ENCODE peak calls at places on chromosome 12, in nine cellular contexts. R is IMR-90; F is CD8-positive, alpha-beta T cell; D is brain microvascular endothelial cell; C is ascending aorta; Q is pancreas; N is psoas muscle; H is thyroid gland; I is right lobe of liver. K is an unnamed sample.

GRCh38 chr12:5616854-5617253 is 184.9 kb downstream of the NTF3 start:
- DNase-seq in R (no peak), F (no peak), D (no peak), C (no peak), Q (no peak), N (no peak), H (no peak), I (no peak), K (no peak)

GRCh38 chr12:46830731-46831334 is 5.0 kb upstream of the SLC38A4 start:
- DNase-seq in R (no peak), F (no peak), D (no peak), C (no peak), Q (peak; percentile 31), N (no peak), H (no peak), I (peak; percentile 58), K (no peak)

GRCh38 chr12:84632556-84632955 is 280.0 kb downstream of the SLC6A15 start:
- DNase-seq in R (no peak), F (no peak), D (no peak), C (no peak), Q (no peak), N (no peak), H (no peak), I (no peak), K (no peak)

GRCh38 chr12:89783321-89784060 is 74.9 kb upstream of the ATP2B1 start:
- DNase-seq in R (peak; percentile 67), F (no peak), D (no peak), C (no peak), Q (no peak), N (no peak), H (no peak), I (no peak), K (peak; percentile 81)

GRCh38 chr12:92467886-92468285 is 234.9 kb upstream of the PLEKHG7 start:
- DNase-seq in R (peak; percentile 46), F (no peak), D (peak; percentile 20), C (no peak), Q (no peak), N (no peak), H (no peak), I (no peak), K (no peak)

GRCh38 chr12:8493084-8493483 is 20.2 kb upstream of the CLEC4D start:
- DNase-seq in R (no peak), F (peak; percentile 17), D (no peak), C (no peak), Q (peak; percentile 23), N (no peak), H (no peak), I (no peak), K (no peak)

GRCh38 chr12:53593031-53593430 is 33.2 kb downstream of the ATF7 start:
- DNase-seq in R (no peak), F (no peak), D (no peak), C (no peak), Q (no peak), N (no peak), H (no peak), I (no peak), K (no peak)

GRCh38 chr12:46342562-46343033 is 30.0 kb downstream of the SLC38A2 start:
- DNase-seq in R (peak; percentile 63), F (peak; percentile 6), D (peak; percentile 36), C (no peak), Q (peak; percentile 39), N (no peak), H (no peak), I (no peak), K (peak; percentile 52)

GRCh38 chr12:52151859-52152783 is 39.7 kb downstream of the KRT80 start:
- DNase-seq in R (peak; percentile 41), F (peak; percentile 62), D (no peak), C (no peak), Q (peak; percentile 61), N (peak; percentile 79), H (peak; percentile 79), I (peak; percentile 70), K (peak; percentile 68)

GRCh38 chr12:30816742-30817465 is 62.2 kb upstream of the CAPRIN2 start:
- DNase-seq in R (no peak), F (no peak), D (no peak), C (no peak), Q (no peak), N (no peak), H (no peak), I (no peak), K (no peak)

GRCh38 chr12:92784795-92785562 is 82.2 kb downstream of the PLEKHG7 start:
- DNase-seq in R (peak; percentile 79), F (no peak), D (peak; percentile 71), C (no peak), Q (no peak), N (no peak), H (no peak), I (no peak), K (peak; percentile 26)

GRCh38 chr12:13982010-13982409 is 608 bp upstream of the GRIN2B start:
- DNase-seq in R (no peak), F (no peak), D (no peak), C (no peak), Q (no peak), N (no peak), H (no peak), I (no peak), K (peak; percentile 79)

GRCh38 chr12:101110856-101111255 is 99.2 kb downstream of the SLC5A8 start:
- DNase-seq in R (no peak), F (no peak), D (no peak), C (no peak), Q (no peak), N (no peak), H (no peak), I (no peak), K (no peak)

GRCh38 chr12:101107032-101107763 is 102.8 kb downstream of the SLC5A8 start:
- DNase-seq in R (no peak), F (no peak), D (no peak), C (no peak), Q (no peak), N (no peak), H (no peak), I (no peak), K (no peak)

GRCh38 chr12:101111441-101111840 is 98.6 kb downstream of the SLC5A8 start:
- DNase-seq in R (no peak), F (no peak), D (no peak), C (no peak), Q (no peak), N (no peak), H (no peak), I (no peak), K (no peak)

GRCh38 chr12:101108130-101108529 is 101.9 kb downstream of the SLC5A8 start:
- DNase-seq in R (no peak), F (no peak), D (no peak), C (no peak), Q (no peak), N (no peak), H (no peak), I (no peak), K (no peak)
- TF ChIP-seq CTCF in R (no peak), F (no peak), D (no peak), C (no peak), Q (no peak), N (no peak), H (no peak), I (no peak), K (peak; percentile 53)

DNA sequence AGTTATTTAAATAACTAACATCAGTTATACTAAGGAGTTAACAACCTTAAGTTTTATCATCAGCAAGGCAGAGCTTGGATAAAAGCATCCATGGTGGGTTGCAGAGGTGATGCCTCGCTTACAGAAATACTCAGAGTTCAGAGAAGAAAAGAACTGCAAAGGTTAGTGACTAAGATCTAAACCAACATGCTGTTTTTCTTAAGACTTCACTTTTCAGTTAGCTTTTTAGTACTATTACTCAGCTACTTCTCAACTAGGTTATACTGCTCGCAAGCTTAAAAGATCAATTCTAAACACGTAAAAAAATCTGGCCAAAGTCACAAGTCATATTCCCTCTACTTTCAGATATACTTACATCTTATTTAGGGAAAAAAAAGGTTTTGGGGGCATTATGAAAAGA is 2.8 kb downstream of the PPP1CC start:
- DNase-seq in R (peak; percentile 35), F (no peak), D (no peak), C (no peak), Q (no peak), N (no peak), H (no peak), I (no peak), K (no peak)
- H3K27ac ChIP-seq in R (no peak overlapping the region), F (no peak overlapping the region), D (no peak overlapping the region), C (no peak overlapping the region), Q (no peak overlapping the region), N (no peak overlapping the region), H (no peak overlapping the region), I (no peak overlapping the region), K (no peak overlapping the region)

GRCh38 chr12:104452046-104452445 is 4.7 kb upstream of the CHST11 start:
- DNase-seq in R (no peak), F (no peak), D (no peak), C (no peak), Q (no peak), N (no peak), H (no peak), I (no peak), K (no peak)
- H3K4me3 ChIP-seq in R (no peak overlapping the region), F (no peak overlapping the region), D (no peak overlapping the region), C (no peak overlapping the region), Q (no peak overlapping the region), N (no peak overlapping the region), H (no peak overlapping the region), I (no peak overlapping the region), K (no peak overlapping the region)

DNA sequence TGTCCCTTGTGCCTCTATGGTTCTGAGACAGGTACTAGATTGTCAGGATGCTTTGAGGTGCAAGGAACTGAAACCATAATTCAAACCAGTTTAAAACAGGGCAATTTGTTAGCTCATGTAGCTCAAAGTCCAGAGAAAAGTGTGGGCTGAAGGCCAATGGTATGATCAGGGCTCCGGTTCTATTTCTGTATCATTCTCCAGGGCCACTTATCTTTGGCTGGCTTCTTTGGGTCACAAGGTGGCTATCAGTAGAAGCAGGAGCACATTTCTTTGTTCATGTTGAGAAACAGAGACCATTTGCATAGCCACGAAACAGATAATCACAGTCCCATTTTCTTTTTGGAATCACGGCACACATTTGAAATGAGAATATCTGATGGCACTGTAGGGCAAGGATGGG is 294.9 kb downstream of the ETNK1 start:
- DNase-seq in R (no peak), F (no peak), D (no peak), C (no peak), Q (no peak), N (no peak), H (no peak), I (no peak), K (no peak)
- TF ChIP-seq CTCF in R (no peak), F (no peak), D (no peak), C (no peak), Q (no peak), N (no peak), H (no peak), I (no peak), K (no peak)